ENCODE peak calls at places on chromosomes 16 and 17, in six cellular contexts. Y is heart left ventricle, O is neural progenitor cell, I is Peyer's patch, R is cardiac muscle cell, W is K562. V is an unnamed sample. For H3K4me1, the result is how much of the 10 kb centered on the place peaks cover.

GRCh38 chr16:54444851-54445523 is 158.4 kb upstream of the IRX3 start:
- DNase-seq in Y (no peak), O (no peak), I (no peak), R (no peak), W (no peak), V (no peak)

GRCh38 chr16:23710008-23710407 is 3.0 kb downstream of the ERN2 start:
- DNase-seq in Y (no peak), O (no peak), I (no peak), R (no peak), W (peak), V (no peak)

GRCh38 chr17:14699569-14700190 is 398.8 kb downstream of the HS3ST3B1 start:
- DNase-seq in Y (no peak), O (peak), I (no peak), R (no peak), W (no peak), V (no peak)

GRCh38 chr16:15466886-15467781 is 32.7 kb downstream of the BMERB1 start:
- DNase-seq in Y (no peak), O (no peak), I (no peak), R (no peak), W (no peak), V (no peak)

GRCh38 chr17:82134101-82134500 is 36.1 kb upstream of the FASN start:
- DNase-seq in Y (no peak), O (no peak), I (no peak), R (no peak), W (no peak), V (no peak)

GRCh38 chr16:10859020-10859419 is 18.0 kb upstream of the CIITA start:
- DNase-seq in Y (no peak), O (no peak), I (no peak), R (no peak), W (no peak), V (no peak)

GRCh38 chr17:31144427-31144826 is 49.6 kb downstream of the NF1 start:
- DNase-seq in Y (no peak), O (peak), I (no peak), R (no peak), W (no peak), V (no peak)

GRCh38 chr16:3510410-3510809 is 9.6 kb downstream of the CLUAP1 start:
- DNase-seq in Y (no peak), O (no peak), I (no peak), R (no peak), W (no peak), V (no peak)

GRCh38 chr17:10771142-10771541 is 32.8 kb downstream of the TMEM238L start:
- DNase-seq in Y (no peak), O (no peak), I (no peak), R (no peak), W (no peak), V (no peak)

GRCh38 chr16:84080378-84080777 is 36.4 kb downstream of the MBTPS1 start:
- DNase-seq in Y (peak), O (no peak), I (no peak), R (no peak), W (no peak), V (no peak)

GRCh38 chr17:7560172-7561027 is 1.3 kb upstream of the SENP3 start:
- DNase-seq in Y (peak), O (peak), I (peak), R (peak), W (peak), V (peak)

GRCh38 chr17:9024497-9024896 is 3.2 kb downstream of the NTN1 start:
- DNase-seq in Y (no peak), O (peak), I (no peak), R (no peak), W (no peak), V (no peak)

DNA sequence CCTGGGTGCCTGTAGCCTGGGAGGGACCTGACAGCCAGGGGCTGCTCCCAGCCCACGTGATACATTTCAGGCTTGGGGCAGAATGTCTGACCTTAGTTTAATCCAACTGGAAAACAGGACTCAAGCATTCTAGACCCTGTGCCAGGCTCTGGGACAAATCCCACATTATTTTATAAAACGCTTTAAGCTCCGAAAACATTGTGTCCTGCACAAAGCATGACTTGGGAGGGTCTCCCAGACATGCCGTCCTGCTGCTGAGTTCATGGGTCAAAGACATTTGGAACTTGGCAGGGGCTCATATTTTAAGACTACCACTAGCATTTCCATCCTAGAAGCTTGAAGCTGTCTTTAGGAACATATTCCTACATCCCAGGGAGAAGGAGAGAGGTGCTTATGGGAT is 23.5 kb downstream of the XYLT1 start:
- DNase-seq in Y (no peak), O (no peak), I (no peak), R (no peak), W (no peak), V (no peak)
- H3K4me1 ChIP-seq in Y (under half), O (under half), I (under half), R (under half), W (under half), V (under half)

GRCh38 chr17:32928527-32929287 is 754 bp downstream of the TMEM98 start:
- DNase-seq in Y (no peak), O (no peak), I (no peak), R (no peak), W (no peak), V (no peak)

GRCh38 chr17:32929588-32929987 is 1.6 kb downstream of the TMEM98 start:
- DNase-seq in Y (no peak), O (no peak), I (no peak), R (no peak), W (no peak), V (no peak)

GRCh38 chr17:32931686-32932085 is 3.7 kb downstream of the TMEM98 start:
- DNase-seq in Y (no peak), O (no peak), I (no peak), R (no peak), W (no peak), V (no peak)

GRCh38 chr17:32929288-32929574 is 1.3 kb downstream of the TMEM98 start:
- DNase-seq in Y (no peak), O (peak), I (no peak), R (peak), W (no peak), V (peak)

DNA sequence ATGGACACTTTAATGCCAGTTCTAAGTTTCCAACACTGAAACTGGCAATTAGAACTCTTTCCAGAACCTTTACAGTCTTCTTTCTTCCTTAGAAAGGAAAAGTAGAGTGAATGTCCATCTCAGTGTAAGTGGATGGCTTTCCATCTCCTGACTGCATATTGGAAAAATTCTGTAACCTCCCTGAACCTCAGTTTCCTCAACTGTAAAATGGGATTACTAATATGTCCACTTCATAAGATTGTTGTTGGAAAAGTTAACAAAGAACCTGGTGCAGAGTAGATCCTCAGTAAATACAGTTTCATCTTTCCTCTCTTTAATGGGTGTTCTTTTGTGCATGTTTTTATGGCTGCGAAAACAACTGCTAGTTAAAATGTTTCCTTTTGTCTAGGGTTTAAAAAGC is 2.6 kb downstream of the TMEM98 start:
- DNase-seq in Y (no peak), O (no peak), I (no peak), R (no peak), W (no peak), V (no peak)
- H3K4me3 ChIP-seq in Y (no peak), O (no peak), I (no peak), R (no peak), W (no peak), V (no peak)

DNA sequence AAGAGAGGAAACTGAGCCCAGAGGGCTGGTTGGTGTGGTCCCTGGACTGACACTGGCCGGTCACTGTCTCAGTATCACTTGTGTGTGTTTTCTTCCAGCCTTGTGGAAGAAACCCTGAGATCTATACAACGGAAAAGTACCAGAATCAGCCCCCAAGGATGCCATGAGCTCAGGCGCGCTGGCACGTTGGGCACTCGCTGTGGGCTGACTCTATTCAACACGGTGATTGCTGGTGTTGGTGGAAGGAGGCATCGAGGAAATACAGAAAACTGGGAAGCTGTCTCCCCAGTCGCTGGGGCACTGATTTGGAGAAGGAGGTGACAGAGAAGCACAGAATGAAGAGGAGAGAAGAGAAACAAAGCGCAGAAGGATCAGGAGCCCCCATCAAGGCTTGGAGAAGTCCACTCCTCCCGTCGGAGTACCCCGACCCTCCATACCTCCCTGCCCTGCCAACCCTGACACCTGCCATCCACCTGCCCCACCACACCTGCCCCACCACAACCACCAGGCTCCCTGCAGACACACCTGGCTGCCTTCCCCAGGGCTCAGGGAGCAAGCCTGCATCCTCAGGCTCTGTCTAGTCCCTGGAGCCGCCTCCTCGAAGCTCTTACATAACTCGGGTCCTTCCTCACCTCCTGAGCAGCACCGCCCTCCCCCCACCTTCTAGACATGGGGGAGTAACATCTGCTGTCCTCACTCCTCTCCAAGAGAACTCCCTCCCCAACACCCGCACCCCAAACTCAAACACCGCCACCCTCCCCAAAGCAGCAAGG is 66.5 kb downstream of the RBFOX3 start:
- DNase-seq in Y (no peak), O (no peak), I (no peak), R (no peak), W (no peak), V (no peak)
- H3K27ac ChIP-seq in Y (no peak), O (no peak), I (no peak), R (no peak), W (no peak), V (no peak)

DNA sequence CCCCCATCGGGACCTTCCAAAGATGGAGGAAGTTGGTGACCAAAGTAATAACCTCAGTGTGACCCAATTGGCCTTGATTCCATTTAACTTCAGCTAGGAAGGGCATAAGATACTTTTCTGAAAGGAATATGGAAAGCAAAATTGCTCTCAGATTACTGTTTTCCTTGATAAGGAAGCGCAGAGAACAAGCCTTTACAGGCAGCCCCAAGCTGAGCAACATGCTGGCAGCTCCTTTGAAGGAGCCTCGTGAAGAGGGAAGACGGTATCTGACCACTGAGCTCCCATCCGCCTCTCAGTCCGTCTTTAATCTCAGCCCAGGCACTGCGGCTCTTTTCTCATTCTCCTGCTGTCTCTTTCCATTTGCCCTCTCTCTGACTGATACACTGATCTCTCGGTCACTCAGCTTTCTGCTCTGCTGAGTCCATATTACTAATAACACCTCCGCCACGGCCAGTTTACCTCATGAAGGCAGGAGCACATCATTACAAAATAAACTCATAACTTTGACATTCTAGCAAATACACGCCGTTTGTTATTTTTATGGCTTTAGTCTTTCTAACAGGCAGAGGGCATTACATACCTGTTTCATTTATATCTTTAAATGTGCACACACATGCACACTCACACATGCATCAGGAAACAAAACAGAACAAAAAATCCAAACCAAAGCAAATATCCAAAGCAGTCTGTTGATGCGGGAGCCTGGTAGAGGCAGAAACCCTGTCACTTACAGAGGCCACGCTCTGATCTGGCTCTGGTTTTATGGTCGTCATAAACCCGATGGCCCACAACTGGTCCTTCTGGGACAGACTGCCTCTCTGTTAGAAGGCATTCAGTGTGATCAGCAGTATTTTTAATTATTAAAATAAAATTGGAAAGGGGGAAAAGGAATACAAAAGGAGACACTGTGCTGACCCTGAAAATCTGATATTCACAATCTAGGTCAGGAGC is 183.2 kb downstream of the AATF start:
- DNase-seq in Y (no peak), O (peak), I (no peak), R (no peak), W (no peak), V (no peak)
- H3K4me1 ChIP-seq in Y (under half), O (half or more), I (under half), R (half or more), W (under half), V (under half)

GRCh38 chr17:33750943-33751701 is 458.0 kb upstream of the ASIC2 start:
- DNase-seq in Y (peak), O (peak), I (peak), R (peak), W (peak), V (peak)
- H3K4me3 ChIP-seq in Y (no peak), O (peak), I (no peak), R (no peak), W (no peak), V (no peak)

GRCh38 chr16:9495824-9496223 is 404.4 kb downstream of the HAPSTR1 start:
- DNase-seq in Y (no peak), O (no peak), I (no peak), R (no peak), W (no peak), V (no peak)

GRCh38 chr16:9484436-9484835 is 393.0 kb downstream of the HAPSTR1 start:
- DNase-seq in Y (no peak), O (no peak), I (no peak), R (no peak), W (no peak), V (no peak)

GRCh38 chr16:9484901-9485300 is 393.5 kb downstream of the HAPSTR1 start:
- DNase-seq in Y (no peak), O (no peak), I (no peak), R (no peak), W (no peak), V (no peak)

GRCh38 chr16:9489823-9490467 is 398.5 kb downstream of the HAPSTR1 start:
- DNase-seq in Y (peak), O (peak), I (no peak), R (no peak), W (no peak), V (no peak)
- H3K27ac ChIP-seq in Y (peak), O (no peak), I (no peak), R (no peak), W (no peak), V (no peak)

GRCh38 chr17:27353469-27354050 is 59.6 kb downstream of the WSB1 start:
- DNase-seq in Y (peak), O (peak), I (peak), R (peak), W (peak), V (peak)
- H3K4me1 ChIP-seq in Y (under half), O (under half), I (under half), R (under half), W (under half), V (under half)

GRCh38 chr17:1181769-1182137 is 2.0 kb upstream of the ABR start:
- DNase-seq in Y (no peak), O (no peak), I (peak), R (no peak), W (no peak), V (no peak)

GRCh38 chr17:1186214-1186820 is 6.5 kb upstream of the ABR start:
- DNase-seq in Y (no peak), O (no peak), I (no peak), R (no peak), W (no peak), V (no peak)

GRCh38 chr17:1188812-1189211 is 9.0 kb upstream of the ABR start:
- DNase-seq in Y (peak), O (no peak), I (peak), R (no peak), W (no peak), V (no peak)

GRCh38 chr17:1182831-1183578 is 3.2 kb upstream of the ABR start:
- DNase-seq in Y (no peak), O (peak), I (no peak), R (peak), W (no peak), V (peak)

GRCh38 chr17:1186923-1187771 is 7.4 kb upstream of the ABR start:
- DNase-seq in Y (peak), O (peak), I (peak), R (peak), W (peak), V (peak)
- H3K4me3 ChIP-seq in Y (peak), O (no peak), I (peak), R (no peak), W (no peak), V (no peak)

GRCh38 chr17:28474035-28474640 is 694 bp downstream of the SLC13A2 start:
- DNase-seq in Y (no peak), O (no peak), I (no peak), R (no peak), W (no peak), V (no peak)
- H3K27ac ChIP-seq in Y (no peak), O (no peak), I (peak), R (no peak), W (no peak), V (no peak)

DNA sequence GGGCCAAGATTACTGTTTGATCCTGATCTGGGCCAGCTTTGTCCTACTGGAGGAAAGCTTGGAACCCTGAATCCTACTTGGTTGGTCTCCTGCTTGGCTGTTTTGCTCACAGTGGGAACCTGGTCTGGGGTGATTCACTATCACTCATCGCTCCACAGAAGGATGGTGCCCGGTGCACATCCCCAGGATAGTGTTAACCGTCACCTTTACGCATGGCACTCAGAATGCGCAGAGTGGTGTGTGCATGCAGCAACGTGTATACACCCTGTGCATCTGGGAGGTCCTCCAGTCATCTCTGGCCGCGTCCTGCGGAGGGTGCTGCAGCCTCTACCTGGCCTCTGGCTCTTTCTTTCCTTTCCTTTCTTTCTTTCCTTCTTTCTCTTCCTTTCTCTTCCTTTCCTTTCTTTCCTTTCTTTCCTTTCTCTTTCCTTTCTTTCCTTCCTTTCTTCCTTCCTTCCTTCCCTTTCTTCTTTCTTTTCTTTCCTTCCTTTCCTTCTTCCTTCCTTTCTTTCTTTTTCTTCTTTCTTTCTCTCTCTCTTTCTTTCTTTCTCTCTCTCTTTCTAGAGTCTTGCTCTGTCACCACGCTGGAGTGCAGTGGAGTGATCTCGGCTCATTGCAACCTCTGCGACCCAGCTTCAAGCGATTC is 13.1 kb downstream of the SOCS3 start:
- DNase-seq in Y (no peak), O (no peak), I (no peak), R (no peak), W (no peak), V (no peak)
- H3K4me1 ChIP-seq in Y (half or more), O (under half), I (under half), R (under half), W (under half), V (under half)

V was measured in SJCRH30.